ENCODE peak calls at places on chromosomes 4 and X, in seven cellular contexts. Q is AG09309, N is fibroblast of the aortic adventitia, U is astrocyte, L is fibroblast of mammary gland, G is endodermal cell, P is heart right ventricle. O is an unnamed sample.

GRCh38 chr4:23614284-23614892 is 275.5 kb downstream of the PPARGC1A start:
- DNase-seq in Q (no peak), N (peak), U (peak), L (peak), G (peak), P (no peak), O (peak)

GRCh38 chrX:136047969-136048368 is 62.7 kb downstream of the SLC9A6 start:
- DNase-seq in Q (no peak), N (peak), U (peak), L (peak), G (no peak), P (no peak), O (no peak)

GRCh38 chr4:20431422-20432014 is 179.8 kb downstream of the SLIT2 start:
- DNase-seq in Q (no peak), N (peak), U (peak), L (peak), G (no peak), P (no peak), O (no peak)

GRCh38 chr4:124684301-124684700 is 28.2 kb downstream of the ANKRD50 start:
- DNase-seq in Q (no peak), N (no peak), U (no peak), L (peak), G (no peak), P (no peak), O (no peak)

GRCh38 chrX:63349307-63349706 is 1.8 kb downstream of the SPIN4 start:
- DNase-seq in Q (no peak), N (peak), U (no peak), L (peak), G (no peak), P (no peak), O (no peak)

GRCh38 chr4:13088726-13089658 is 395.1 kb downstream of the RAB28 start:
- DNase-seq in Q (no peak), N (peak), U (peak), L (peak), G (no peak), P (no peak), O (no peak)

GRCh38 chr4:116849620-116850019 is 235.8 kb downstream of the TRAM1L1 start:
- DNase-seq in Q (no peak), N (no peak), U (no peak), L (no peak), G (peak), P (no peak), O (no peak)

GRCh38 chr4:105637409-105638258 is 70.9 kb downstream of the INTS12 start:
- DNase-seq in Q (no peak), N (peak), U (peak), L (peak), G (no peak), P (peak), O (no peak)

GRCh38 chr4:8552581-8553205 is 27.5 kb upstream of the GPR78 start:
- DNase-seq in Q (no peak), N (no peak), U (no peak), L (no peak), G (peak), P (no peak), O (no peak)

GRCh38 chr4:8508731-8509130 is 68.2 kb downstream of the TRMT44 start:
- DNase-seq in Q (no peak), N (no peak), U (no peak), L (no peak), G (no peak), P (no peak), O (no peak)

GRCh38 chrX:122238801-122239200 is 945.3 kb upstream of the GRIA3 start:
- DNase-seq in Q (no peak), N (peak), U (peak), L (peak), G (no peak), P (no peak), O (peak)

GRCh38 chrX:70476934-70477733 is 32.5 kb downstream of the DLG3 start:
- DNase-seq in Q (no peak), N (peak), U (peak), L (peak), G (peak), P (peak), O (no peak)

GRCh38 chr4:164926301-164926700 is 49.3 kb downstream of the APELA start:
- DNase-seq in Q (peak), N (peak), U (no peak), L (peak), G (no peak), P (no peak), O (no peak)

GRCh38 chr4:168478868-168479267 is 1.4 kb downstream of the DDX60L start:
- DNase-seq in Q (no peak), N (no peak), U (no peak), L (no peak), G (no peak), P (no peak), O (no peak)

GRCh38 chrX:133923113-133923512 is 62.3 kb downstream of the GPC3 start:
- DNase-seq in Q (no peak), N (no peak), U (no peak), L (no peak), G (no peak), P (no peak), O (no peak)

GRCh38 chr4:15906024-15906443 is 32.5 kb downstream of the FGFBP1 start:
- DNase-seq in Q (no peak), N (no peak), U (peak), L (no peak), G (peak), P (no peak), O (no peak)

GRCh38 chrX:74551934-74552333 is 62.5 kb downstream of the RLIM start:
- DNase-seq in Q (no peak), N (no peak), U (no peak), L (no peak), G (no peak), P (no peak), O (no peak)

GRCh38 chr4:30722092-30722915 is 2.1 kb downstream of the PCDH7 start:
- DNase-seq in Q (no peak), N (no peak), U (no peak), L (no peak), G (no peak), P (peak), O (no peak)

GRCh38 chrX:108235990-108236389 is 144.4 kb downstream of the ATG4A start:
- DNase-seq in Q (no peak), N (no peak), U (no peak), L (no peak), G (no peak), P (no peak), O (no peak)

GRCh38 chr4:92184566-92184965 is 119.2 kb upstream of the GRID2 start:
- DNase-seq in Q (no peak), N (peak), U (peak), L (no peak), G (no peak), P (no peak), O (no peak)

GRCh38 chrX:35562395-35562794 is 235.7 kb upstream of the MAGEB16 start:
- DNase-seq in Q (no peak), N (no peak), U (no peak), L (no peak), G (peak), P (no peak), O (no peak)

GRCh38 chrX:47233333-47234113 is 714 bp downstream of the USP11 start:
- DNase-seq in Q (peak), N (peak), U (peak), L (peak), G (peak), P (peak), O (peak)

GRCh38 chr4:70994069-70994366 is 569 bp downstream of the DCK start:
- DNase-seq in Q (no peak), N (no peak), U (no peak), L (peak), G (no peak), P (no peak), O (no peak)

GRCh38 chr4:185711764-185712163 is 100.2 kb downstream of the SORBS2 start:
- DNase-seq in Q (no peak), N (peak), U (peak), L (peak), G (no peak), P (no peak), O (no peak)

GRCh38 chr4:169017971-169018370 is 7.9 kb upstream of the CBR4 start:
- DNase-seq in Q (no peak), N (no peak), U (no peak), L (no peak), G (peak), P (no peak), O (no peak)

GRCh38 chr4:47945930-47946726 is 31.7 kb upstream of the NFXL1 start:
- DNase-seq in Q (no peak), N (no peak), U (no peak), L (no peak), G (no peak), P (no peak), O (peak)

GRCh38 chrX:127459784-127460183 is 592.4 kb downstream of the ACTRT1 start:
- DNase-seq in Q (no peak), N (no peak), U (no peak), L (no peak), G (peak), P (no peak), O (no peak)

GRCh38 chrX:110322603-110323002 is 4.7 kb upstream of the AMMECR1 start:
- DNase-seq in Q (no peak), N (peak), U (no peak), L (peak), G (no peak), P (no peak), O (no peak)

GRCh38 chr4:17817027-17817426 is 6.2 kb downstream of the NCAPG start:
- DNase-seq in Q (peak), N (peak), U (peak), L (peak), G (no peak), P (no peak), O (no peak)

GRCh38 chr4:29970626-29971025 is 749.5 kb upstream of the PCDH7 start:
- DNase-seq in Q (peak), N (no peak), U (no peak), L (peak), G (peak), P (no peak), O (peak)

GRCh38 chr4:156336516-156336915 is 382.9 kb upstream of the CTSO start:
- DNase-seq in Q (no peak), N (no peak), U (peak), L (no peak), G (no peak), P (no peak), O (no peak)

GRCh38 chr4:156329779-156330178 is 376.1 kb upstream of the CTSO start:
- DNase-seq in Q (no peak), N (no peak), U (no peak), L (peak), G (no peak), P (no peak), O (no peak)

GRCh38 chr4:156328882-156329281 is 375.2 kb upstream of the CTSO start:
- DNase-seq in Q (no peak), N (no peak), U (no peak), L (no peak), G (no peak), P (no peak), O (no peak)

GRCh38 chr4:156335721-156336120 is 382.1 kb upstream of the CTSO start:
- DNase-seq in Q (no peak), N (no peak), U (peak), L (no peak), G (no peak), P (no peak), O (no peak)

DNA sequence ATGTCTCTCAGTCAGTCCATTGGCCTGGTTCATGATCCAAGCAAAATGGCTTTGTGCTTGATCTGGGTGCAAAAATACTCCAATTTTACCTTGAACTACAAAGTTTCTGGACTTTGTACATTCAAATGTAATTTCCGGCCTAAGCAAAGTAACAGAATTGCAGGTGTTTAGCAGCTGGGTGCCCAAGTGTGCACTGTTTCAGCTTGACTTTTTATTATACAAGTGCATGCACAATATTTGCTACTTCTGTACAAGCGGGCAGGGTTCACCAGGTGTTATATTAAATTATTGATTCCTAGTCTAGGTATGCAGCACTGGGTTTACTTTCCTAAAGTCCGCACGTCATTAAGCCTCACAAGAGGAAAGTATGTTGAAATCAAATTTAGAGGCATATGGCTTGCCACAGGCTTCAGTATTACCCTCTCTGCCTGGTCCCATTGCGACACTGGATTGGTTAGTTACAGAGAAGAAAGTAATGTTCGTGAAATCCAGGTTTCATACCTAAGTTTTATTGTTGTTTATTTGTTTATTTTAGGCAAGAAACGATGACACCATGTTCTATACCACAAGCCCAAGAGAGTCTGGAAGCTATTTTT is 376.9 kb upstream of the CTSO start:
- DNase-seq in Q (no peak), N (no peak), U (no peak), L (no peak), G (no peak), P (no peak), O (no peak)
- H3K4me3 ChIP-seq in Q (no peak), N (no peak), U (no peak), L (no peak), G (no peak), P (no peak), O (no peak)

GRCh38 chr4:72110886-72111285 is 79.1 kb downstream of the NPFFR2 start:
- DNase-seq in Q (no peak), N (no peak), U (peak), L (peak), G (no peak), P (no peak), O (no peak)

GRCh38 chr4:72112514-72113156 is 80.8 kb downstream of the NPFFR2 start:
- DNase-seq in Q (no peak), N (peak), U (peak), L (peak), G (no peak), P (no peak), O (peak)

GRCh38 chr4:72109364-72109763 is 77.6 kb downstream of the NPFFR2 start:
- DNase-seq in Q (no peak), N (no peak), U (no peak), L (no peak), G (no peak), P (no peak), O (no peak)

GRCh38 chr4:72109959-72110497 is 78.2 kb downstream of the NPFFR2 start:
- DNase-seq in Q (no peak), N (no peak), U (no peak), L (no peak), G (no peak), P (no peak), O (no peak)

DNA sequence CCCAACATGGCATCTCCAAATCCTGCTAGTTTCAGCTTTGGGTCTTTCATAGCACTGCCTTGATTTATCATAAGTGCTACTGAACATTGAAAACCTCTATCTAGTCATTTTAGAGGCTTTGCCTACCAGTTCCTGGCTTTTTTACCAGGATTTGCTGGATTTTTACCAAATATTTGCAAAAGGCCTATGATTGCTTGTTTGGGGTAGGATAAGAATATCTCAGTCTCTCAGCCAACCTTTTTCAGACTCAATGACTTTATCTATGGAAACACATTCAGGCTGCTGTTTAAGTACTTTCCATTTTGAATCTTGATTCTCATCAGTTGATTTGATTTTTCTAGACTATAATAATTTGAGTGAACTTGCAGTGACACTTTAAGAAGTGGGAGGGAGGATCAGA is 80.1 kb downstream of the NPFFR2 start:
- DNase-seq in Q (no peak), N (no peak), U (no peak), L (no peak), G (no peak), P (no peak), O (no peak)
- H3K4me3 ChIP-seq in Q (no peak), N (no peak), U (no peak), L (no peak), G (no peak), P (no peak), O (no peak)

GRCh38 chr4:99826016-99826415 is 9.4 kb downstream of the DAPP1 start:
- DNase-seq in Q (no peak), N (no peak), U (no peak), L (no peak), G (no peak), P (no peak), O (no peak)
- H3K4me3 ChIP-seq in Q (no peak), N (no peak), U (no peak), L (no peak), G (no peak), P (no peak), O (no peak)

DNA sequence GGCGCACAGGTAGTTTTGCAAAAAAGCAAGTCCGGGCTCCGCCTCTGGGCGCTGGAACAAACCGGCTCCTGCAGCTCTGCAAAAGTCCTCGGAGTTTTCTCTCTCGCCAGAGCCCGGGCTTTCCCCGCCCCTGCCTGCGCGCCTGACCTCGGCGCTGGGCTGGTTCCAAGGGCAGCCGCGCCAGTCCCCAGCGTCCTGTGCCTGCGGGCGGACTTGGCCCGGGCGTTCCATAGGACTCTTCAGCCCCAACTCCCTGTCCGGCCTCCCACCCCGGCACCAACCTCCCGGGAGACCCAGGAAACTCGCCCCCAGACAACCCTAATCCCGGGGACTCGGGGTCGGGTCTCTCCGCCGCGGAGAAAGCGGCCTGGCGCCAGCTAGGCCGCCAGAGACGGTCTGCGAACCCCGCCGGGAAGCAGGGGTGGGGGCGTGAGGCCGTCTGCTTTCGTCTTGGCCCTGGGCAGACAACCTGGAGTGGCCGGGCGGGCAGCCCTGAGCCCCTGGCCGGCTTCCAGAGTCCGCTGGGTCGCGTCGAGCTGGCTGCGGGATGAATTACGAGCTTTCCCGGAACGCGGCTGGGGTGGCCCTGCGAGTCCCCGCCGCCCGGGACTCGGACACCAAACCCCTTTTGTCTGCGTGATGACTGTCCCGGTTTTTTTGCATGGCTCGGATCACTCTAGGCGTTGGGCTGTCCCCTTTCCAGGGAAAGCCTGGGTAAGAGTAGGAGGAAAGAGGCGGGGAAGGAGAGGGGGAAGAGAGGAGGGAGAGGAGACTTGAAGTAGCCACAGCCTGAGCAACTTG is 971 bp downstream of the MXRA5 start:
- DNase-seq in Q (peak), N (peak), U (peak), L (peak), G (peak), P (peak), O (peak)
- H3K4me3 ChIP-seq in Q (peak), N (peak), U (peak), L (peak), G (peak), P (peak), O (peak)

DNA sequence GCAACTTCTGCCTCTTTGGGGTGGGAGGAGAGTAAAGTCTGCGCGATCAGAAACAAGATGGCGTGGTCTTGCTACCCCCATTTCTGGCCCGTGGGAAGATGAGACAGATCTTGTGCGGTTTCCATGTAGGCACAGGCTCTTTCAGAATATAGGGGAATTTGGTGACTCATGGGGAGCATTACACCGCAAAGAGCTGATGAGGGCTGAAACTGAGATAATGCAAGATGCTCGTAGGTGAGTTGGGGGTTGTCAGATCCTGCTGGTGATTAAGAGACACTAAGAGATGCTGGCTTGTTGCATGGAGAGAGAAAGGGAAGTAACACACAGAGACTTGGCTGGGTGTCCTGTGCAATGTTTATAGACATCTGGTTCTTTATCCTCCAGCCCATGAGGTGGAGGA is 1.5 kb downstream of the EVC start:
- DNase-seq in Q (peak), N (peak), U (peak), L (peak), G (peak), P (no peak), O (no peak)
- H3K4me3 ChIP-seq in Q (peak), N (peak), U (peak), L (peak), G (peak), P (no peak), O (peak)

GRCh38 chrX:140433582-140433981 is 71.3 kb downstream of the SOX3 start:
- DNase-seq in Q (no peak), N (no peak), U (no peak), L (no peak), G (no peak), P (no peak), O (no peak)
- H3K4me3 ChIP-seq in Q (no peak), N (no peak), U (no peak), L (no peak), G (no peak), P (no peak), O (no peak)

GRCh38 chr4:85514783-85515182 is 39.8 kb downstream of the ARHGAP24 start:
- DNase-seq in Q (no peak), N (no peak), U (no peak), L (no peak), G (no peak), P (no peak), O (no peak)
- H3K4me3 ChIP-seq in Q (no peak), N (peak), U (no peak), L (no peak), G (no peak), P (peak), O (no peak)

O was measured in retinal pigment epithelial cell.